ENCODE peak calls at places on chromosomes 4 and X, in seven cellular contexts. V is tibial nerve, M is left ventricle myocardium inferior, S is GM12878, T is lower lobe of right lung, I is hepatocyte, U is A549. N is an unnamed sample.

GRCh38 chrX:119155416-119156035 is 27.9 kb upstream of the KIAA1210 start:
- DNase-seq in I (peak; percentile 39), S (no peak), T (no peak), V (no peak), M (no peak), U (peak; percentile 47), N (peak; percentile 23)

GRCh38 chr4:24973471-24974251 is 57.1 kb downstream of the LGI2 start:
- DNase-seq in I (peak; percentile 17), M (peak; percentile 41), V (no peak), T (peak; percentile 90), U (peak; percentile 48), S (no peak), N (no peak)

GRCh38 chr4:155738548-155738947 is 20.3 kb upstream of the GUCY1B1 start:
- DNase-seq in M (no peak), S (no peak), U (no peak), T (no peak), I (no peak), V (no peak), N (no peak)

GRCh38 chrX:6024204-6024603 is 204.5 kb downstream of the NLGN4X start:
- DNase-seq in U (no peak), M (no peak), V (no peak), S (no peak), T (no peak), I (no peak), N (no peak)

GRCh38 chr4:148443550-148444295 is 1.5 kb upstream of the NR3C2 start:
- DNase-seq in M (peak; percentile 41), S (no peak), T (peak; percentile 67), U (no peak), I (peak; percentile 45), V (no peak), N (peak; percentile 45)

GRCh38 chr4:55819634-55820033 is at the start of gene EXOC1L:
- DNase-seq in U (no peak), S (no peak), I (peak; percentile 15), T (no peak), V (no peak), M (peak; percentile 16), N (no peak)

GRCh38 chrX:104789784-104790183 is 223.8 kb downstream of the IL1RAPL2 start:
- DNase-seq in T (no peak), U (no peak), S (no peak), V (no peak), I (no peak), M (no peak), N (no peak)

GRCh38 chr4:3307486-3307885 is 14.7 kb downstream of the RGS12 start:
- DNase-seq in V (peak; percentile 2), S (no peak), U (no peak), T (peak; percentile 16), I (no peak), M (no peak), N (no peak)

GRCh38 chr4:7241587-7242125 is 49.3 kb downstream of the SORCS2 start:
- DNase-seq in S (no peak), V (no peak), I (no peak), U (no peak), M (no peak), T (no peak), N (no peak)

GRCh38 chr4:145487626-145488025 is 6.0 kb downstream of the SMAD1 start:
- DNase-seq in V (no peak), M (no peak), I (no peak), T (no peak), U (no peak), S (peak; percentile 71), N (no peak)

GRCh38 chr4:83636930-83637329 is 101.0 kb downstream of the GPAT3 start:
- DNase-seq in S (no peak), M (no peak), V (no peak), T (no peak), I (no peak), U (no peak), N (no peak)

GRCh38 chr4:68904786-68905185 is 46.8 kb downstream of the UGT2A3 start:
- DNase-seq in M (no peak), V (no peak), S (peak; percentile 21), I (peak; percentile 28), T (no peak), U (no peak), N (peak; percentile 78)

DNA sequence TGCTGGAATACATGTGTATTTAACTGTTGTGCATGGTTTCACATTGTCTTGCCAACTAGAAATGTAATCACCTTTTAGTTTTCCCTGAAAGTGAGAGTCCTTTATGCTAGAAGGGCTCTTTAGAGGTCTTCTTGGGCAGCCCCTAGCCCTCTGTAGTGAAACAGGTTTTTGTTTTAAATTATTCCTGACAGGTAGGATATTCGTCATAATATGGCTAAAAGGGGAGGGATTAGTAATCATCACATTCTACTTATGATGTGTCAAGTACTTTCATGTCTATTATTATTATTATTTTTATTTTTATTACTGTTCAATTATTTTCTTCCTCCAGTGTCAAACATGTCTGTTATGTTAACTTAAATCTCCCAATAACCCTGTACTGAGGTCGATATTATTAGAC is 35.5 kb downstream of the MSN start:
- DNase-seq in I (no peak), M (no peak), U (no peak), S (no peak), V (no peak), T (no peak), N (no peak)
- H3K4me1 ChIP-seq in I (no peaks in the 10 kb centered on the region), M (peaks cover 98% of the 10 kb centered on the region), U (peaks cover 55% of the 10 kb centered on the region), S (peaks cover 60% of the 10 kb centered on the region), V (peaks cover 58% of the 10 kb centered on the region), T (peaks cover 82% of the 10 kb centered on the region), N (no peaks in the 10 kb centered on the region)

DNA sequence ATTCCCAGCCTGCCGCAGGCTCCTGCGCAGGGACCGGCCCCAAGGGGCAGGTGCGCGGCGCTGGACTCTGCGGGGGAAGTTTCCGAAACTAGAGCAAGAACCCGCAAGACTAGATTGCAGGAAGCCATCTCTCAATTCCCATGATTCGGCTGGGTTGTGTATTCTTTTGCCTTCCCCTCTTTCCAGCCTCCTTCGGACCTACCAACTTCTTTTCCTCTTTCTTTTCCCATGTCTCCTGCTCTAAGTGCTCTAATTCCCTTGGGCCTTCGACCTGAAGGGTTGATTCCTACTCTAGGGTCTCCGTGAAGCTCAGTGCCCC is 645 bp upstream of the OPHN1 start:
- DNase-seq in V (no peak), T (no peak), M (no peak), U (no peak), I (no peak), S (no peak), N (no peak)
- H3K4me3 ChIP-seq in V (peak overlapping the region; percentile 71), T (peak overlapping the region; percentile 72), M (peak overlapping the region; percentile 77), U (peak overlapping the region; percentile 60), I (peak overlapping the region; percentile 47), S (no peak overlapping the region), N (peak overlapping the region; percentile 45)

GRCh38 chr4:1714303-1715001 is 2.3 kb upstream of the SLBP start:
- DNase-seq in I (no peak), V (no peak), M (no peak), T (no peak), S (no peak), U (peak; percentile 48), N (no peak)
- H3K4me1 ChIP-seq in I (peaks cover 14% of the 10 kb centered on the region), V (peaks cover 71% of the 10 kb centered on the region), M (peaks cover 92% of the 10 kb centered on the region), T (peaks cover 61% of the 10 kb centered on the region), S (peaks cover 31% of the 10 kb centered on the region), U (peaks cover 28% of the 10 kb centered on the region), N (no peaks in the 10 kb centered on the region)

GRCh38 chrX:72020788-72021187 is 110.1 kb downstream of the NHSL2 start:
- DNase-seq in V (no peak), U (no peak), I (no peak), M (no peak), S (peak; percentile 26), T (no peak), N (no peak)

GRCh38 chrX:72019487-72019886 is 108.8 kb downstream of the NHSL2 start:
- DNase-seq in I (no peak), M (no peak), V (no peak), T (no peak), U (no peak), S (no peak), N (no peak)

GRCh38 chrX:72020204-72020603 is 109.6 kb downstream of the NHSL2 start:
- DNase-seq in S (no peak), T (no peak), V (no peak), U (no peak), I (no peak), M (no peak), N (no peak)

GRCh38 chrX:72016881-72017783 is 106.5 kb downstream of the NHSL2 start:
- DNase-seq in V (no peak), M (no peak), S (no peak), T (no peak), I (no peak), U (no peak), N (no peak)

GRCh38 chrX:72018277-72019112 is 107.8 kb downstream of the NHSL2 start:
- DNase-seq in V (peak; percentile 64), U (peak; percentile 84), M (peak; percentile 84), T (peak; percentile 90), I (peak; percentile 92), S (no peak), N (peak; percentile 73)
- H3K4me3 ChIP-seq in V (peak overlapping the region; percentile 42), U (peak overlapping the region; percentile 33), M (peak overlapping the region; percentile 54), T (peak overlapping the region; percentile 41), I (no peak overlapping the region), S (no peak overlapping the region), N (no peak overlapping the region)

DNA sequence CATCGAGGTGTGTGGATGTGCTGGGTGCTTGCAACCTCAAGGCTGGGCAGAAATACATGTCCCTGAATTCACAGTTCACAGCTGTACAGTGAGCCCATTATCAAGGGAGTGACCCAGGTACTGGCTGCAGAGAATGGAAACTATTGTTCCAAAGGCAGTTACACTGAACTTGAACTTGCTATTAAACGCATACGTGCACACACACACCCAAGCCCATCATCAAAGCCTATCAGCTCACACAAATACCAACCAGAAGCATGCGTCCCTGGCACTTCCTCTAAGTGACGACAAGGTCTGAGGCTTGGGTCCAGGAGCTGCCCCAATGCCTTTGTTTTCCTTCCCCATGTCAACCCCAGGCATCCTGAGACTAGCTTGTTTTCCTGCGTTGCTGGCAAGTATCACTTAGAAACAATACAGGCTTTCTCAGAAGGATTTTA is 88.6 kb downstream of the IRF2 start:
- DNase-seq in I (peak; percentile 58), S (no peak), M (peak; percentile 70), U (no peak), T (no peak), V (no peak), N (peak; percentile 97)
- H3K4me1 ChIP-seq in I (peaks cover 58% of the 10 kb centered on the region), S (peaks cover 65% of the 10 kb centered on the region), M (peaks cover 96% of the 10 kb centered on the region), U (peaks cover 21% of the 10 kb centered on the region), T (peaks cover 48% of the 10 kb centered on the region), V (peaks cover 50% of the 10 kb centered on the region), N (peaks cover 24% of the 10 kb centered on the region)

N was measured in small intestine.